ENCODE peak calls at places on chromosome 1, in four cellular contexts. One of them, this sample, is unnamed.

GRCh38 chr1:64691631-64692030 is 53.2 kb upstream of the RAVER2 start:
- DNase-seq in lower leg skin: no peak
- DNase-seq in MV-4-11: no peak
- DNase-seq in glutamatergic neuron: no peak
- DNase-seq in this sample: no peak

GRCh38 chr1:113759341-113760101 is at the start of gene PHTF1:
- DNase-seq in MV-4-11: peak; percentile 77
- DNase-seq in glutamatergic neuron: peak; percentile 87
- DNase-seq in lower leg skin: peak; percentile 94
- DNase-seq in this sample: peak; percentile 94

GRCh38 chr1:243842978-243843490 is 7.0 kb downstream of the AKT3 start:
- DNase-seq in MV-4-11: no peak
- DNase-seq in lower leg skin: no peak
- DNase-seq in glutamatergic neuron: no peak
- DNase-seq in this sample: no peak

GRCh38 chr1:67604778-67605177 is 80.2 kb upstream of the GADD45A start:
- DNase-seq in glutamatergic neuron: no peak
- DNase-seq in lower leg skin: peak; percentile 60
- DNase-seq in MV-4-11: no peak
- DNase-seq in this sample: no peak

GRCh38 chr1:224513787-224514209 is 79.2 kb upstream of the WDR26 start:
- DNase-seq in glutamatergic neuron: peak; percentile 95
- DNase-seq in lower leg skin: peak; percentile 97
- DNase-seq in MV-4-11: peak; percentile 71
- DNase-seq in this sample: peak; percentile 93

GRCh38 chr1:245546875-245547274 is 392.1 kb downstream of the KIF26B start:
- DNase-seq in lower leg skin: peak; percentile 25
- DNase-seq in MV-4-11: peak; percentile 73
- DNase-seq in glutamatergic neuron: no peak
- DNase-seq in this sample: no peak

GRCh38 chr1:75786901-75787455 is 922 bp downstream of the RABGGTB start:
- DNase-seq in MV-4-11: no peak
- DNase-seq in lower leg skin: no peak
- DNase-seq in glutamatergic neuron: no peak
- DNase-seq in this sample: no peak

GRCh38 chr1:194300776-194301175 is 1114.4 kb upstream of the B3GALT2 start:
- DNase-seq in lower leg skin: no peak
- DNase-seq in MV-4-11: no peak
- DNase-seq in glutamatergic neuron: no peak
- DNase-seq in this sample: no peak

GRCh38 chr1:14525262-14525661 is 73.2 kb upstream of the KAZN start:
- DNase-seq in MV-4-11: no peak
- DNase-seq in glutamatergic neuron: no peak
- DNase-seq in lower leg skin: no peak
- DNase-seq in this sample: no peak

GRCh38 chr1:185562623-185563359 is 171.4 kb upstream of the HMCN1 start:
- DNase-seq in MV-4-11: no peak
- DNase-seq in lower leg skin: no peak
- DNase-seq in glutamatergic neuron: no peak
- DNase-seq in this sample: no peak

This sample was measured in OCI-M1.